ENCODE peak calls at places on chromosomes 12 and 14, in six cellular contexts. B, I, Z, D, J and T are unnamed samples.

GRCh38 chr14:25908707-25909106 is 689.1 kb downstream of the NOVA1 start:
- DNase-seq in D (no peak), B (no peak), I (no peak), Z (no peak), J (no peak), T (no peak)

GRCh38 chr14:78074546-78074945 is 95.6 kb upstream of the NRXN3 start:
- DNase-seq in Z (no peak), B (no peak), J (no peak), I (no peak), D (no peak), T (peak; percentile 99)

GRCh38 chr12:97003276-97003675 is 96.2 kb downstream of the NEDD1 start:
- DNase-seq in D (no peak), J (no peak), I (no peak), Z (no peak), B (no peak), T (no peak)

GRCh38 chr12:81403348-81403747 is 325.5 kb downstream of the ACSS3 start:
- DNase-seq in J (no peak), Z (no peak), I (no peak), D (no peak), B (no peak), T (no peak)

GRCh38 chr14:19800282-19801117 is 3.1 kb upstream of the OR4N2 start:
- DNase-seq in D (no peak), Z (no peak), B (no peak), J (no peak), I (peak; percentile 73), T (no peak)

GRCh38 chr12:105235299-105235746 is 651 bp downstream of the APPL2 start:
- DNase-seq in D (peak; percentile 2), B (no peak), Z (no peak), J (peak; percentile 30), I (peak; percentile 24), T (peak; percentile 84)

GRCh38 chr12:94618995-94619695 is 31.2 kb downstream of the TMCC3 start:
- DNase-seq in Z (peak; percentile 57), J (peak; percentile 93), D (peak; percentile 31), B (peak; percentile 27), I (no peak), T (no peak)

GRCh38 chr14:74739293-74740030 is 23.7 kb upstream of the YLPM1 start:
- DNase-seq in B (peak; percentile 16), I (no peak), D (no peak), J (no peak), Z (no peak), T (no peak)

GRCh38 chr12:109098671-109099070 is 1.3 kb downstream of the UNG start:
- DNase-seq in Z (no peak), I (no peak), J (no peak), D (no peak), B (no peak), T (no peak)

GRCh38 chr12:76290963-76291859 is 57.0 kb downstream of the BBS10 start:
- DNase-seq in D (no peak), I (no peak), Z (no peak), B (no peak), J (no peak), T (no peak)